ENCODE peak calls at places on chromosomes 12 and 14, in six cellular contexts. One of them, this sample, is unnamed.

GRCh38 chr12:41663487-41664258 is 475.6 kb downstream of the PDZRN4 start:
- DNase-seq in thoracic aorta: no peak
- DNase-seq in IMR-90: peak; percentile 20
- DNase-seq in A549: peak; percentile 39
- DNase-seq in DND-41: no peak
- DNase-seq in NT2/D1: peak; percentile 39
- DNase-seq in this sample: peak; percentile 73

GRCh38 chr12:21129906-21130305 is 1.1 kb upstream of the SLCO1B1 start:
- DNase-seq in thoracic aorta: no peak
- DNase-seq in IMR-90: no peak
- DNase-seq in A549: no peak
- DNase-seq in DND-41: no peak
- DNase-seq in NT2/D1: no peak
- DNase-seq in this sample: no peak

GRCh38 chr14:53093206-53093605 is 59.9 kb downstream of the DDHD1 start:
- DNase-seq in thoracic aorta: no peak
- DNase-seq in IMR-90: peak; percentile 64
- DNase-seq in A549: no peak
- DNase-seq in DND-41: no peak
- DNase-seq in NT2/D1: no peak
- DNase-seq in this sample: no peak

GRCh38 chr12:28936221-28936620 is 212.9 kb upstream of the FAR2 start:
- DNase-seq in thoracic aorta: no peak
- DNase-seq in IMR-90: no peak
- DNase-seq in A549: no peak
- DNase-seq in DND-41: no peak
- DNase-seq in NT2/D1: no peak
- DNase-seq in this sample: no peak

GRCh38 chr14:98725676-98726075 is 546.3 kb downstream of the BCL11B start:
- DNase-seq in thoracic aorta: no peak
- DNase-seq in IMR-90: no peak
- DNase-seq in A549: no peak
- DNase-seq in DND-41: no peak
- DNase-seq in NT2/D1: no peak
- DNase-seq in this sample: no peak

GRCh38 chr12:70005864-70006618 is 181.0 kb downstream of the MYRFL start:
- DNase-seq in thoracic aorta: no peak
- DNase-seq in IMR-90: no peak
- DNase-seq in A549: no peak
- DNase-seq in DND-41: no peak
- DNase-seq in NT2/D1: no peak
- DNase-seq in this sample: no peak

GRCh38 chr14:22184157-22185025 is 404.6 kb downstream of the DAD1 start:
- DNase-seq in thoracic aorta: no peak
- DNase-seq in IMR-90: peak; percentile 86
- DNase-seq in A549: no peak
- DNase-seq in DND-41: no peak
- DNase-seq in NT2/D1: no peak
- DNase-seq in this sample: no peak

GRCh38 chr14:96086032-96086431 is 46.9 kb downstream of the C14orf132 start:
- DNase-seq in thoracic aorta: no peak
- DNase-seq in IMR-90: peak; percentile 86
- DNase-seq in A549: peak; percentile 42
- DNase-seq in DND-41: no peak
- DNase-seq in NT2/D1: no peak
- DNase-seq in this sample: peak; percentile 62

GRCh38 chr12:76586764-76587395 is 27.3 kb upstream of the OSBPL8 start:
- DNase-seq in thoracic aorta: no peak
- DNase-seq in IMR-90: peak; percentile 67
- DNase-seq in A549: peak; percentile 57
- DNase-seq in DND-41: peak; percentile 42
- DNase-seq in NT2/D1: peak; percentile 18
- DNase-seq in this sample: peak; percentile 67

GRCh38 chr12:24561411-24561871 is 387.5 kb downstream of the BCAT1 start:
- DNase-seq in thoracic aorta: no peak
- DNase-seq in IMR-90: peak; percentile 65
- DNase-seq in A549: no peak
- DNase-seq in DND-41: no peak
- DNase-seq in NT2/D1: no peak
- DNase-seq in this sample: peak; percentile 15

GRCh38 chr14:75340921-75341320 is 62.3 kb downstream of the FOS start:
- DNase-seq in thoracic aorta: peak; percentile 49
- DNase-seq in IMR-90: no peak
- DNase-seq in A549: no peak
- DNase-seq in DND-41: no peak
- DNase-seq in NT2/D1: no peak
- DNase-seq in this sample: peak; percentile 13

GRCh38 chr14:84087986-84088531 is 1441.9 kb upstream of the FLRT2 start:
- DNase-seq in thoracic aorta: no peak
- DNase-seq in IMR-90: peak; percentile 77
- DNase-seq in A549: no peak
- DNase-seq in DND-41: no peak
- DNase-seq in NT2/D1: no peak
- DNase-seq in this sample: no peak

GRCh38 chr14:88492272-88493089 is 62.3 kb downstream of the PTPN21 start:
- DNase-seq in thoracic aorta: peak; percentile 59
- DNase-seq in IMR-90: peak; percentile 81
- DNase-seq in A549: peak; percentile 79
- DNase-seq in DND-41: peak; percentile 76
- DNase-seq in NT2/D1: peak; percentile 22
- DNase-seq in this sample: peak; percentile 91

GRCh38 chr14:64711039-64711438 is 6.8 kb downstream of the PLEKHG3 start:
- DNase-seq in thoracic aorta: no peak
- DNase-seq in IMR-90: no peak
- DNase-seq in A549: no peak
- DNase-seq in DND-41: no peak
- DNase-seq in NT2/D1: no peak
- DNase-seq in this sample: no peak

GRCh38 chr12:49503674-49504180 is 35.1 kb upstream of the KCNH3 start:
- DNase-seq in thoracic aorta: no peak
- DNase-seq in IMR-90: peak; percentile 81
- DNase-seq in A549: peak; percentile 88
- DNase-seq in DND-41: no peak
- DNase-seq in NT2/D1: no peak
- DNase-seq in this sample: no peak

GRCh38 chr12:52335598-52336262 is 14.5 kb upstream of the KRT83 start:
- DNase-seq in thoracic aorta: no peak
- DNase-seq in IMR-90: no peak
- DNase-seq in A549: peak; percentile 50
- DNase-seq in DND-41: no peak
- DNase-seq in NT2/D1: no peak
- DNase-seq in this sample: no peak

GRCh38 chr12:32486158-32486557 is 86.8 kb downstream of the FGD4 start:
- DNase-seq in thoracic aorta: no peak
- DNase-seq in IMR-90: no peak
- DNase-seq in A549: no peak
- DNase-seq in DND-41: no peak
- DNase-seq in NT2/D1: no peak
- DNase-seq in this sample: peak; percentile 90

GRCh38 chr12:25495336-25496097 is 57.6 kb downstream of the LMNTD1 start:
- DNase-seq in thoracic aorta: no peak
- DNase-seq in IMR-90: peak; percentile 89
- DNase-seq in A549: peak; percentile 37
- DNase-seq in DND-41: no peak
- DNase-seq in NT2/D1: peak; percentile 57
- DNase-seq in this sample: peak; percentile 94

GRCh38 chr14:61357118-61357517 is 35.7 kb downstream of the PRKCH start:
- DNase-seq in thoracic aorta: no peak
- DNase-seq in IMR-90: no peak
- DNase-seq in A549: no peak
- DNase-seq in DND-41: no peak
- DNase-seq in NT2/D1: no peak
- DNase-seq in this sample: no peak

GRCh38 chr14:61152851-61153364 is 128.2 kb downstream of the TMEM30B start:
- DNase-seq in thoracic aorta: no peak
- DNase-seq in IMR-90: peak; percentile 72
- DNase-seq in A549: no peak
- DNase-seq in DND-41: no peak
- DNase-seq in NT2/D1: no peak
- DNase-seq in this sample: peak; percentile 89

GRCh38 chr12:48810817-48811453 is 7.4 kb upstream of the CACNB3 start:
- DNase-seq in thoracic aorta: no peak
- DNase-seq in IMR-90: peak; percentile 98
- DNase-seq in A549: peak; percentile 69
- DNase-seq in DND-41: no peak
- DNase-seq in NT2/D1: peak; percentile 48
- DNase-seq in this sample: no peak

GRCh38 chr12:54984602-54985376 is at the start of gene TESPA1:
- DNase-seq in thoracic aorta: peak; percentile 3
- DNase-seq in IMR-90: no peak
- DNase-seq in A549: no peak
- DNase-seq in DND-41: peak; percentile 93
- DNase-seq in NT2/D1: no peak
- DNase-seq in this sample: no peak
- H3K4me1 ChIP-seq in thoracic aorta: no peaks in the 10 kb centered on the region
- H3K4me1 ChIP-seq in IMR-90: no peaks in the 10 kb centered on the region
- H3K4me1 ChIP-seq in A549: no peaks in the 10 kb centered on the region
- H3K4me1 ChIP-seq in DND-41: peaks cover 67% of the 10 kb centered on the region
- H3K4me1 ChIP-seq in NT2/D1: no peaks in the 10 kb centered on the region
- H3K4me1 ChIP-seq in this sample: no peaks in the 10 kb centered on the region

GRCh38 chr12:57240926-57241555 is 9.9 kb downstream of the STAC3 start:
- DNase-seq in thoracic aorta: no peak
- DNase-seq in IMR-90: no peak
- DNase-seq in A549: peak; percentile 59
- DNase-seq in DND-41: no peak
- DNase-seq in NT2/D1: no peak
- DNase-seq in this sample: peak; percentile 63

GRCh38 chr12:57242329-57242690 is 8.7 kb downstream of the STAC3 start:
- DNase-seq in thoracic aorta: no peak
- DNase-seq in IMR-90: no peak
- DNase-seq in A549: no peak
- DNase-seq in DND-41: no peak
- DNase-seq in NT2/D1: no peak
- DNase-seq in this sample: no peak

GRCh38 chr12:57240069-57240921 is 10.7 kb downstream of the STAC3 start:
- DNase-seq in thoracic aorta: no peak
- DNase-seq in IMR-90: peak; percentile 60
- DNase-seq in A549: peak; percentile 65
- DNase-seq in DND-41: peak; percentile 62
- DNase-seq in NT2/D1: no peak
- DNase-seq in this sample: peak; percentile 85

GRCh38 chr12:57242691-57243454 is 8.1 kb downstream of the STAC3 start:
- DNase-seq in thoracic aorta: no peak
- DNase-seq in IMR-90: peak; percentile 35
- DNase-seq in A549: peak; percentile 82
- DNase-seq in DND-41: peak; percentile 79
- DNase-seq in NT2/D1: peak; percentile 90
- DNase-seq in this sample: peak; percentile 37

DNA sequence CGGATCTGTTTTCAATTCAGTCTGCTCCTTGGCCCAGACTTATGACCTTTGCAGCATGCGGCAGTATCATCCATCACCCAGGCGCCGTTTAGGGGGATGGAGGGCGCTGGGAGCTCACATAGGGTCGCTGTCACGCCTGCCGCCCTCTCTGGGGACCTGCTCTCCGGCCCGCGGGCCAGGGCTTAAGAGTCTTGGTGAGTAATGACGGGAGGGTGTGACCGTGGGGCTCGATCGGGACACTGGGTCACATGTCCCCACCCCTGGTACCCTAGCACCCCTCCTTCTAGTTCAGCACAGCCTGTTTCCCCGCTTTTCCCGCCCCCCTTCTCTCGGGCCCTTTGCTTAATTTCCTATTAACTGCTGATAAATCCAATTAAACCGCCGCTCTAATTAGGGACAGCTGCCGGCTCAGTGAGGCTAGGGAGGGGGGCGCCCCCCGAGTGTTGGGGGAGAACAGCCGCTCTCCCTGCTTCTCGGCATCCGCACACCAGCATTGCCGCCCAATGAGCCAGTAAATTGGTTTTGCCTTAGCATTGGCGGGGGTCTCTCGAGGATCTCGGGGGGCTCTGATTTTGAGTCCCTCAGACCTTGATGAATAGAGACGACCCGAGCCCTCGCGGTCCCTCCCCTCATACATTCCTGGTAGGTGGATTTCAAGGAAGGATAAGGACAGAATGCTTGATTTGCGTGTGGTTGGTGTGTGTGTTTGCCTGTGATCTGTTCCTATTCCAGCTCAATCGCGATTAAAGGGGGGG is 9.3 kb downstream of the STAC3 start:
- DNase-seq in thoracic aorta: no peak
- DNase-seq in IMR-90: no peak
- DNase-seq in A549: no peak
- DNase-seq in DND-41: no peak
- DNase-seq in NT2/D1: no peak
- DNase-seq in this sample: no peak
- H3K4me3 ChIP-seq in thoracic aorta: no peak overlapping the region
- H3K4me3 ChIP-seq in IMR-90: no peak overlapping the region
- H3K4me3 ChIP-seq in A549: no peak overlapping the region
- H3K4me3 ChIP-seq in DND-41: no peak overlapping the region
- H3K4me3 ChIP-seq in NT2/D1: no peak overlapping the region
- H3K4me3 ChIP-seq in this sample: no peak overlapping the region

GRCh38 chr12:132521726-132522292 is 31.9 kb downstream of the FBRSL1 start:
- DNase-seq in thoracic aorta: no peak
- DNase-seq in IMR-90: no peak
- DNase-seq in A549: no peak
- DNase-seq in DND-41: no peak
- DNase-seq in NT2/D1: no peak
- DNase-seq in this sample: no peak
- H3K4me1 ChIP-seq in thoracic aorta: no peaks in the 10 kb centered on the region
- H3K4me1 ChIP-seq in IMR-90: no peaks in the 10 kb centered on the region
- H3K4me1 ChIP-seq in A549: peaks cover 53% of the 10 kb centered on the region
- H3K4me1 ChIP-seq in DND-41: no peaks in the 10 kb centered on the region
- H3K4me1 ChIP-seq in NT2/D1: peaks cover 35% of the 10 kb centered on the region
- H3K4me1 ChIP-seq in this sample: no peaks in the 10 kb centered on the region

GRCh38 chr14:105635560-105635959 is 109.2 kb downstream of the TMEM121 start:
- DNase-seq in thoracic aorta: no peak
- DNase-seq in IMR-90: no peak
- DNase-seq in A549: no peak
- DNase-seq in DND-41: no peak
- DNase-seq in NT2/D1: no peak
- DNase-seq in this sample: no peak

GRCh38 chr14:105636935-105637334 is 110.6 kb downstream of the TMEM121 start:
- DNase-seq in thoracic aorta: no peak
- DNase-seq in IMR-90: no peak
- DNase-seq in A549: no peak
- DNase-seq in DND-41: no peak
- DNase-seq in NT2/D1: no peak
- DNase-seq in this sample: no peak

GRCh38 chr14:105629886-105630215 is 103.5 kb downstream of the TMEM121 start:
- DNase-seq in thoracic aorta: no peak
- DNase-seq in IMR-90: no peak
- DNase-seq in A549: no peak
- DNase-seq in DND-41: no peak
- DNase-seq in NT2/D1: no peak
- DNase-seq in this sample: no peak

GRCh38 chr14:105627701-105628100 is 101.3 kb downstream of the TMEM121 start:
- DNase-seq in thoracic aorta: no peak
- DNase-seq in IMR-90: no peak
- DNase-seq in A549: no peak
- DNase-seq in DND-41: no peak
- DNase-seq in NT2/D1: no peak
- DNase-seq in this sample: no peak

DNA sequence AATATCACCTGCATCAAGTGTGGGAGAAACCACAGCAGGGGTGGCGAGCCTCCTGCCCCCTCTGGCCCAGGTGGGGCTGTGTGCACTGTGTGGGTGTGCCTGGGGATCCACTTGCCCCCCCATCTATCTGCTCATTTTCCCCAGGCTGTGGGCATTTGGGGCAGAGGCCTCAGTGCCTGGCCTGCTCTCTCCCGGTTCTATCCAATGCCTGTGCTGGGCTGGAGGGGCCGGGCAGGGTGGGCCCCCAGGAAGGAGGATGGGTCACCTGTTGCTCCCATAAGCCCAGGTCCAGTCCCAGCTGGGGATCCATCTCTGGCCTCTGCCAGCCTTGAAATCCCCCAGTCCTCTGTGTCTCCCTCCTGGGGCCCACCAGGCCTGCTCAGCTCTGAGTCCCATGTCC is 105.6 kb downstream of the TMEM121 start:
- DNase-seq in thoracic aorta: no peak
- DNase-seq in IMR-90: no peak
- DNase-seq in A549: no peak
- DNase-seq in DND-41: no peak
- DNase-seq in NT2/D1: no peak
- DNase-seq in this sample: no peak
- H3K4me3 ChIP-seq in thoracic aorta: no peak overlapping the region
- H3K4me3 ChIP-seq in IMR-90: no peak overlapping the region
- H3K4me3 ChIP-seq in A549: no peak overlapping the region
- H3K4me3 ChIP-seq in DND-41: no peak overlapping the region
- H3K4me3 ChIP-seq in NT2/D1: no peak overlapping the region
- H3K4me3 ChIP-seq in this sample: no peak overlapping the region

This sample was measured in trophoblast cell.